ENCODE peak calls at places on chromosomes 2 and 18, in six cellular contexts. A, Q, P, O, B and F are unnamed samples. For H3K4me1, the result is how much of the 10 kb centered on the place peaks cover.

GRCh38 chr18:45063246-45064038 is 382.8 kb downstream of the SETBP1 start:
- DNase-seq in B (no peak), O (no peak), P (no peak), A (no peak), Q (no peak), F (no peak)

GRCh38 chr2:219058541-219059374 is 2.0 kb downstream of the IHH start:
- DNase-seq in B (peak), O (no peak), Q (peak), P (peak), A (no peak), F (peak)

GRCh38 chr2:196431957-196432356 is 207.6 kb upstream of the CCDC150 start:
- DNase-seq in O (no peak), Q (no peak), A (peak), B (no peak), P (no peak), F (no peak)

GRCh38 chr2:112182581-112183034 is 44.4 kb downstream of the FBLN7 start:
- DNase-seq in Q (peak), O (no peak), P (no peak), A (no peak), B (no peak), F (no peak)

GRCh38 chr2:237639441-237640220 is 12.2 kb downstream of the LRRFIP1 start:
- DNase-seq in O (no peak), P (no peak), A (no peak), Q (no peak), B (no peak), F (no peak)

GRCh38 chr18:62248313-62248712 is 61.3 kb downstream of the RELCH start:
- DNase-seq in P (no peak), O (no peak), B (no peak), A (no peak), Q (no peak), F (no peak)

GRCh38 chr2:26988165-26988879 is 17.9 kb downstream of the MAPRE3 start:
- DNase-seq in P (no peak), O (no peak), A (no peak), B (no peak), Q (no peak), F (no peak)

GRCh38 chr2:134193006-134193405 is 60.9 kb upstream of the MGAT5 start:
- DNase-seq in A (no peak), Q (no peak), O (no peak), P (no peak), B (peak), F (no peak)

GRCh38 chr2:127108090-127108523 is 1.2 kb upstream of the BIN1 start:
- DNase-seq in Q (no peak), B (no peak), P (no peak), O (no peak), A (no peak), F (no peak)

GRCh38 chr18:45059695-45060094 is 379.0 kb downstream of the SETBP1 start:
- DNase-seq in O (peak), Q (no peak), A (no peak), B (no peak), P (no peak), F (no peak)

GRCh38 chr2:17608251-17608650 is 67.8 kb downstream of the VSNL1 start:
- DNase-seq in O (no peak), P (no peak), Q (no peak), A (no peak), B (no peak), F (no peak)

GRCh38 chr2:8238521-8239230 is 443.2 kb upstream of the ID2 start:
- DNase-seq in O (no peak), P (peak), B (no peak), A (no peak), Q (no peak), F (no peak)

GRCh38 chr2:133787651-133788050 is 219.4 kb upstream of the NCKAP5 start:
- DNase-seq in B (no peak), O (no peak), A (no peak), Q (no peak), P (no peak), F (no peak)

GRCh38 chr2:139526781-139527180 is 746.6 kb upstream of the NXPH2 start:
- DNase-seq in A (no peak), Q (no peak), O (no peak), P (no peak), B (no peak), F (no peak)

GRCh38 chr2:24083567-24084385 is 858 bp downstream of the TP53I3 start:
- DNase-seq in P (no peak), B (no peak), O (peak), A (peak), Q (no peak), F (peak)

GRCh38 chr2:19810148-19810547 is 91.6 kb downstream of the TTC32 start:
- DNase-seq in B (no peak), O (no peak), P (no peak), Q (no peak), A (no peak), F (no peak)

GRCh38 chr18:36265035-36265434 is 32.5 kb upstream of the FHOD3 start:
- DNase-seq in O (no peak), B (no peak), Q (no peak), A (no peak), P (no peak), F (no peak)

DNA sequence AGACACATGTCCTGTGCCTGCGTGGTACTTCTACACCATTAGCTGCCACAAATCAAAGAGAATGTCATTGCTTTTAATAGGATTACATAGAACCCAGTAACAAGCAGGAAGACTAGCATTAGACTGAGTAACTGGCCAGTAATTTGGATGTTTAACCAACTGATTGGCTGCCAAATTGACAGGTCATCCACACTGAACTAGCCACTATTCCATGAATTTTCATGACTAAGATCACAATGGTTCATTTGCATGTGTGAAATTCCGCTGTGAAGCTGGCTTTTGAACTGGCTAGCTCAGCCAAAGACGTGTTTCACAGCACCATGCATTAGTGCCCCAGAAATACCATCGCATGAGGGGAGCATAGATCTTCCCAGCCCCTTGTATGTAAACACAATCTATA is 649.8 kb downstream of the ARHGAP15 start:
- DNase-seq in O (no peak), P (no peak), Q (no peak), B (no peak), A (no peak), F (no peak)
- H3K4me1 ChIP-seq in O (under half), P (under half), Q (under half), B (under half), A (under half), F (under half)

GRCh38 chr2:129849559-129850160 is 129.8 kb upstream of the RAB6C start:
- DNase-seq in B (no peak), P (no peak), A (peak), O (peak), Q (no peak), F (no peak)

DNA sequence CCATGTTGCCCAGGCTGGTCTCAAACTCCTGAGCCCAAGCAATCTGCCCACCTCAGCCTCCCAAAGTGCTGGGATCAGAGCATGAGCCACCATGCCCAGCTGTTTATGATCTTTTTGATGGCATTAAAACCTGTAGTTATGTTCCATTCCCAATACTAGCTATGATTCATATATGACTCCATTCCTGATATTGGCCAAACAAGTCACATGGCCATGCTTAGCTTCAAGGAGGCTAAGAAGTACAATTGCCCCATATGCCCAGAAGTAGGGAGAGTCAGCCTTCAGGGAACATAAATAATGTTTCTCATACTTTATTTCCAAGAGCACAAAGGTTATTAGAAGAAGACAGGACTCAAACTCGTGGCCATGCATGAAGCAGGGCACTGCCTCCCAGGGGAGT is 132.4 kb upstream of the RAB6C start:
- DNase-seq in O (no peak), P (no peak), Q (no peak), B (no peak), A (no peak), F (no peak)
- TF ChIP-seq CTCF in O (no peak), P (no peak), Q (no peak), B (no peak), A (no peak), F (no peak)

DNA sequence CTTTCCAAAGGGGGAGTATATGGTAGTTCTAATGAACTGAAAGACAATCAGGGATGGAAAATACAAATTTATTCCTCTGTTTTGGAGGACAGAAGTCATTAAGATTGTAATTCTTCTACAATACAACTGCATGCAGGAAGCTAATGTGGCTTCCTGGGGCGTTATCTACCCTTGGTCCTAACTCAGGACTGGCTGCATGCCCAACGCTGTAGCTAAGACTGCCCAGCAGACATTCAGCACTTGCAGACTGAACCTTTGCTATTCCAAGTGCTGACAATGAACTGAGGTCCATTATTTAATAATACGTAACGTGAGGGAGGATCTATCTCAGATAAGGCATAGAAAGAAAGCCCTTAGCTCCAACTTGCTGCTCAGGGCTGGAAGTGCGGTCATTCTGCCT is 53.2 kb downstream of the ZAP70 start:
- DNase-seq in B (no peak), Q (peak), A (no peak), P (peak), O (no peak), F (no peak)
- H3K4me1 ChIP-seq in B (under half), Q (under half), A (under half), P (under half), O (under half), F (under half)

GRCh38 chr18:58580623-58581022 is 48.3 kb downstream of the ALPK2 start:
- DNase-seq in B (no peak), A (no peak), P (no peak), Q (no peak), O (no peak), F (no peak)
- TF ChIP-seq CTCF in B (no peak), A (no peak), P (no peak), Q (no peak), O (peak), F (no peak)

DNA sequence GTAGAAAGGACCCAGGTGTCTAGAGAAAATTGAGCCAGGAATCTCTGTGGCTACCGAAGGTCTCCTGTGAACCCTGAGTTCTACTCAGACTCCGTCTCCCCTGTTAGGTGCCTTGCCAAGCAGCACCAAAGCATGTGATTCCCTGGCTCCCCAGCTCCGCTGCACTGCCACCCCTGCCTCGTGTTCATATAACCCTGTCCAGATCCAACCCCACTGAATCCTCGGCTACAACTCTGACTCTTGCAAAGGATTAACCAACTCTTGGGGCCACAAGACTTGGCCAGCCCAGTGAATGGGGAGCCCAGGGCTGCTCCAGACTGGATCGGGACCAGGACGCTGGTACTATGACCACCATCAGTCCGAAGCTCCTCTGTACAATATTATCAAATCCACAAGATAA is 37.3 kb upstream of the ACAA2 start:
- DNase-seq in Q (no peak), O (no peak), P (no peak), B (no peak), A (no peak), F (no peak)
- H3K4me1 ChIP-seq in Q (under half), O (under half), P (under half), B (under half), A (under half), F (under half)

DNA sequence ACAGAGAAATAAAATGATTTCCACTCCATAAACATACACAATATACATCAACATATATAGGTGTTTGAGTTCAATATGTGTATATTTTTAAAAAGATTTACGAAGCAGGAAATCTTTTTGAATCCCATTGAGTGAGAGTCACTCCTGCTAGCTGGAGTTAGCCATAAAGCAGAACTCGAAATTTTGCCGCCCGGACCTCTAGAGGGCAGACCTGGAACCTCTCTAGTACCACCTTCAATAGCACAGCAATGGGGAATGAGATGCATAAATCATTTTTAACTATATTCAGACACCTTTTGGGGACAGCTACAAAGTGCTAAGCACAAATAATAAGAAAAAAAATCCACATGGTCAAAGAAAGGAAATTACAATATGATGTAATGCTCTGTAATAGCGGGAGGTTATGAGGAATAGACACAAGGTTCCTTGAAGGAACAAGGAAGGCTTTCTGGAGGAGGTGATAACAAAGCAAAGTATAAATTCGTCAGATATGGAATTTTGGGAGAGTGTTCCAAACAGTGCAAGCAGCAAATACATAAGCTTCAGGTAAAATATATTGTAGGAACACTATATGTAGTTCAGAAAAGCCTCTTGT is 533.4 kb downstream of the ERBB4 start:
- DNase-seq in B (no peak), O (no peak), P (peak), Q (peak), A (peak), F (no peak)
- TF ChIP-seq CTCF in B (no peak), O (peak), P (peak), Q (peak), A (peak), F (peak)

DNA sequence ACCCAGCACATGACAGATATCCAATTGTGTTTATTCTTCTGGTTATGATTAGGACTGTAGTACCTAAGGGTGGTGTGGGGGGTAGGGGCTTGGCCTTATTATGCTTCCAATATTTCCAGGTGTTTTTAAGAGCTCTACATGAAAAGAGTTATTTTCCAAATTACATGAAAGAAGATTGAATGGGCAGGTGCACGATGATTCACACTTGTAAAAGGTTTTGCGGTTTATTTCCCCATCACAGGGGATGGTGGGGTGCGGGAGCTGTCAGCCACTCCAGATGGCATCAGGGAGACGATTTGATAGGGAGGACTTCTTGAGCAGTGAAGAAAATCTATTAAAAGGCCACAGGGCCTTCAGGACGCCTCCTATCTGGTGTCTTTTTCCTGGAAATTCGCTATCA is 15.1 kb upstream of the CCBE1 start:
- DNase-seq in Q (no peak), A (no peak), B (no peak), P (no peak), O (no peak), F (no peak)
- H3K4me1 ChIP-seq in Q (under half), A (under half), B (under half), P (under half), O (under half), F (under half)

DNA sequence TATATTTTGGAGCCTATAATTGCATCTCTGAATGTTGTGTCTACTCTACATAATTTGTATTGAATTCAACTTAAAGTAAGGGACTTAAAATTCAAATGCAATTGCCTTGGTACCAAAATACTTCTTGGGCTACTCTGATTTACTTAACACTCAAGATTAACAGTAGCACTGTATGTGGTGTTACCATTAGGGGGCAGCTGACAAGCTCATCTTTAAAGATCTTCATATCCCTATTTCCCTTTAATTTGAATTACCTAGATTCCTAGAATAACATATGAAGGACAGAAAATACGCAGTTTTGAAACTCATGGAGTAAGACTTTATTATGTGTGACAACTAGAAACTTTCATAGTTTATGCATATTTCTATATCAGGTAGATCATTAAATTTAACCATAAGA is 37.4 kb upstream of the FAP start:
- DNase-seq in A (no peak), O (no peak), P (no peak), B (no peak), Q (no peak), F (no peak)
- TF ChIP-seq CTCF in A (no peak), O (no peak), P (no peak), B (no peak), Q (no peak), F (no peak)

GRCh38 chr2:74502147-74502719 is 2.8 kb upstream of the LBX2 start:
- DNase-seq in P (no peak), B (peak), O (no peak), Q (no peak), A (no peak), F (no peak)
- H3K4me1 ChIP-seq in P (under half), B (half or more), O (under half), Q (under half), A (under half), F (half or more)

GRCh38 chr2:100817388-100817985 is 2.5 kb upstream of the NPAS2 start:
- DNase-seq in B (no peak), A (no peak), Q (no peak), O (no peak), P (no peak), F (no peak)

GRCh38 chr2:100818003-100818605 is 1.8 kb upstream of the NPAS2 start:
- DNase-seq in O (no peak), A (no peak), B (no peak), Q (no peak), P (no peak), F (no peak)

GRCh38 chr2:100819365-100820345 is at the start of gene NPAS2:
- DNase-seq in Q (peak), A (no peak), B (peak), P (peak), O (no peak), F (peak)

GRCh38 chr2:100820346-100821254 is 661 bp downstream of the NPAS2 start:
- DNase-seq in P (peak), Q (peak), A (no peak), O (no peak), B (peak), F (no peak)

GRCh38 chr2:100818606-100819364 is 1.2 kb upstream of the NPAS2 start:
- DNase-seq in B (peak), O (no peak), A (no peak), Q (peak), P (peak), F (peak)
- TF ChIP-seq CTCF in B (no peak), O (peak), A (no peak), Q (peak), P (no peak), F (no peak)